ENCODE peak calls at places on chromosomes 13 and 19, in four cellular contexts. C is thoracic aorta, I is heart right ventricle, H is body of pancreas. R is an unnamed sample.

GRCh38 chr19:43798546-43799409 is 3.5 kb downstream of the LYPD5 start:
- DNase-seq in C (no peak), I (no peak), H (peak; percentile 47), R (no peak)

GRCh38 chr13:112616586-112617381 is 28.8 kb upstream of the TUBGCP3 start:
- DNase-seq in C (no peak), I (no peak), H (peak; percentile 43), R (peak; percentile 57)

GRCh38 chr13:51397262-51397933 is 55.4 kb downstream of the INTS6 start:
- DNase-seq in C (peak; percentile 2), I (no peak), H (peak; percentile 8), R (peak; percentile 62)

GRCh38 chr19:54959840-54960239 is 6.3 kb upstream of the NLRP2 start:
- DNase-seq in C (no peak), I (no peak), H (no peak), R (no peak)

GRCh38 chr13:49020940-49021548 is 45.3 kb downstream of the FNDC3A start:
- DNase-seq in C (no peak), I (no peak), H (no peak), R (no peak)

GRCh38 chr19:10975374-10976036 is 14.7 kb downstream of the SMARCA4 start:
- DNase-seq in C (no peak), I (peak; percentile 53), H (peak; percentile 30), R (peak; percentile 64)

GRCh38 chr13:110553417-110553816 is 8.1 kb downstream of the RAB20 start:
- DNase-seq in C (no peak), I (no peak), H (no peak), R (no peak)

GRCh38 chr13:98242403-98242802 is 65.3 kb upstream of the RNF113B start:
- DNase-seq in C (no peak), I (no peak), H (no peak), R (no peak)

GRCh38 chr19:27974082-27974513 is 1238.9 kb downstream of the UQCRFS1 start:
- DNase-seq in C (no peak), I (no peak), H (peak; percentile 43), R (no peak)

GRCh38 chr13:26810095-26810494 is 49.5 kb upstream of the GPR12 start:
- DNase-seq in C (no peak), I (no peak), H (no peak), R (no peak)

GRCh38 chr19:5850743-5851293 is 431 bp downstream of the FUT3 start:
- DNase-seq in C (no peak), I (no peak), H (peak; percentile 71), R (no peak)

GRCh38 chr13:51364404-51365008 is 25.0 kb downstream of the SERPINE3 start:
- DNase-seq in C (no peak), I (no peak), H (no peak), R (no peak)

GRCh38 chr13:46184277-46184699 is 2.3 kb upstream of the LCP1 start:
- DNase-seq in C (no peak), I (peak; percentile 23), H (peak; percentile 27), R (no peak)

GRCh38 chr19:32458500-32459123 is 53.0 kb downstream of the DPY19L3 start:
- DNase-seq in C (no peak), I (no peak), H (no peak), R (no peak)

GRCh38 chr19:30336290-30336689 is 35.9 kb upstream of the ZNF536 start:
- DNase-seq in C (no peak), I (no peak), H (no peak), R (no peak)

GRCh38 chr19:4852484-4852883 is 15.0 kb downstream of the PLIN3 start:
- DNase-seq in C (no peak), I (no peak), H (no peak), R (no peak)

GRCh38 chr13:76723551-76724232 is 162.5 kb downstream of the KCTD12 start:
- DNase-seq in C (no peak), I (no peak), H (peak; percentile 35), R (no peak)

GRCh38 chr19:14003279-14004051 is 2.7 kb downstream of the RFX1 start:
- DNase-seq in C (no peak), I (no peak), H (no peak), R (no peak)

GRCh38 chr19:8532170-8532569 is 18.2 kb upstream of the ZNF414 start:
- DNase-seq in C (no peak), I (no peak), H (no peak), R (no peak)

GRCh38 chr19:52889076-52889475 is 8.4 kb downstream of the ZNF320 start:
- DNase-seq in C (no peak), I (no peak), H (no peak), R (no peak)

GRCh38 chr19:4388171-4389063 is 11.9 kb downstream of the SH3GL1 start:
- DNase-seq in C (no peak), I (no peak), H (no peak), R (no peak)

GRCh38 chr19:47661161-47661560 is 52.1 kb upstream of the EHD2 start:
- DNase-seq in C (no peak), I (no peak), H (no peak), R (peak; percentile 82)

GRCh38 chr13:111126509-111126908 is 11.4 kb downstream of the ARHGEF7 start:
- DNase-seq in C (no peak), I (no peak), H (no peak), R (no peak)

GRCh38 chr19:58336216-58336615 is 9.4 kb downstream of the ZSCAN22 start:
- DNase-seq in C (no peak), I (no peak), H (no peak), R (no peak)

GRCh38 chr13:98856983-98857382 is 104.5 kb upstream of the SLC15A1 start:
- DNase-seq in C (no peak), I (no peak), H (peak; percentile 20), R (no peak)

GRCh38 chr19:19152668-19153384 is 14.5 kb upstream of the TMEM161A start:
- DNase-seq in C (no peak), I (peak; percentile 36), H (no peak), R (no peak)

GRCh38 chr19:28633223-28634030 is 579.5 kb downstream of the UQCRFS1 start:
- DNase-seq in C (no peak), I (no peak), H (peak; percentile 43), R (no peak)

GRCh38 chr19:17243854-17244617 is 1.7 kb downstream of the NR2F6 start:
- DNase-seq in C (no peak), I (peak; percentile 66), H (peak; percentile 64), R (peak; percentile 76)

GRCh38 chr19:49772850-49773432 is 6.1 kb downstream of the AP2A1 start:
- DNase-seq in C (no peak), I (no peak), H (no peak), R (no peak)

GRCh38 chr13:37531054-37531453 is 67.5 kb downstream of the POSTN start:
- DNase-seq in C (no peak), I (no peak), H (no peak), R (no peak)

GRCh38 chr19:13057147-13057572 is 45.5 kb downstream of the LYL1 start:
- DNase-seq in C (no peak), I (no peak), H (no peak), R (no peak)

GRCh38 chr19:51460164-51460992 is 2.1 kb upstream of the SIGLEC8 start:
- DNase-seq in C (no peak), I (no peak), H (peak; percentile 29), R (no peak)

GRCh38 chr19:16022251-16022650 is 54.0 kb upstream of the TPM4 start:
- DNase-seq in C (no peak), I (no peak), H (no peak), R (no peak)
- H3K9me3 ChIP-seq in C (no peaks in the 10 kb centered on the region), I (no peaks in the 10 kb centered on the region), H (no peaks in the 10 kb centered on the region), R (no peaks in the 10 kb centered on the region)

GRCh38 chr19:31354919-31355318 is 5.7 kb upstream of the TSHZ3 start:
- DNase-seq in C (no peak), I (no peak), H (no peak), R (no peak)
- H3K27me3 ChIP-seq in C (peaks cover 22% of the 10 kb centered on the region), I (peaks cover 82% of the 10 kb centered on the region), H (peaks cover 25% of the 10 kb centered on the region), R (peaks cover 11% of the 10 kb centered on the region)

GRCh38 chr13:108606424-108606823 is 23.0 kb upstream of the MYO16 start:
- DNase-seq in C (no peak), I (no peak), H (no peak), R (no peak)
- H3K9me3 ChIP-seq in C (no peaks in the 10 kb centered on the region), I (peaks cover 16% of the 10 kb centered on the region), H (no peaks in the 10 kb centered on the region), R (no peaks in the 10 kb centered on the region)

GRCh38 chr19:35444735-35445134 is 3.3 kb upstream of the FFAR2 start:
- DNase-seq in C (no peak), I (no peak), H (no peak), R (no peak)

GRCh38 chr19:35446194-35446593 is 1.9 kb upstream of the FFAR2 start:
- DNase-seq in C (no peak), I (no peak), H (no peak), R (no peak)

GRCh38 chr19:35449347-35450043 is 1.4 kb downstream of the FFAR2 start:
- DNase-seq in C (no peak), I (no peak), H (no peak), R (no peak)

GRCh38 chr19:35451278-35452096 is 3.4 kb downstream of the FFAR2 start:
- DNase-seq in C (no peak), I (no peak), H (no peak), R (no peak)

DNA sequence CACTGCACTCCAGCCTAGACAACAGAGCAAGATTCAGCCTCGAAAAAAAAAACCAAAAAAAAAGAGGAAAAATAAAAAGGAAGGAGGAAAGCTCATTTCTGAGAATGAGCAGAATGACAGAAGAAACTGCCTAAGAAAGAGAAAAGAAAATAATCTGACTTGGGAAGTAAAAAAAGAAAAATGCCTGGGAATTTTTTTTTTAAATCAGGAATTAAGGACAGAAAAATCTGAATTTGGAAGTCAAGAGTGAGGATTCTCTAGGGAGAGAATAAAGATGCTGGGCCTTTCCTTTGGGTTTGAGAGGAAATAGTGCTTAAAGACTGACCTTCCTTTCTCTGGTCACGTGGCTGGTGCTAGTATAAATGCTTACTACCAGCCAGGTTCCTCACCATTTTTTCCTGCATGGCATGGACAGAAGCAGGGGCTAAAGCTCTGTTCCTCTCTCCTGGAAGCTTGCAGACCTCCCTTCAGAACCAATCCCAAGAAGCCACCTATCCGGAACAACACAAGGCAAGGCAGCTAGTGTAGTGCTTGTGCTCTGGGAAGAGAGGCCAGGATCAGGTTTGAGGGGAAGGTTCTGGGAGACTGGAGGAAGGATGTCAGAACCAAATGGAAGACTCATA is at the start of gene FFAR2:
- DNase-seq in C (no peak), I (no peak), H (no peak), R (no peak)
- H3K27me3 ChIP-seq in C (no peaks in the 10 kb centered on the region), I (no peaks in the 10 kb centered on the region), H (peaks cover 5% of the 10 kb centered on the region), R (no peaks in the 10 kb centered on the region)

DNA sequence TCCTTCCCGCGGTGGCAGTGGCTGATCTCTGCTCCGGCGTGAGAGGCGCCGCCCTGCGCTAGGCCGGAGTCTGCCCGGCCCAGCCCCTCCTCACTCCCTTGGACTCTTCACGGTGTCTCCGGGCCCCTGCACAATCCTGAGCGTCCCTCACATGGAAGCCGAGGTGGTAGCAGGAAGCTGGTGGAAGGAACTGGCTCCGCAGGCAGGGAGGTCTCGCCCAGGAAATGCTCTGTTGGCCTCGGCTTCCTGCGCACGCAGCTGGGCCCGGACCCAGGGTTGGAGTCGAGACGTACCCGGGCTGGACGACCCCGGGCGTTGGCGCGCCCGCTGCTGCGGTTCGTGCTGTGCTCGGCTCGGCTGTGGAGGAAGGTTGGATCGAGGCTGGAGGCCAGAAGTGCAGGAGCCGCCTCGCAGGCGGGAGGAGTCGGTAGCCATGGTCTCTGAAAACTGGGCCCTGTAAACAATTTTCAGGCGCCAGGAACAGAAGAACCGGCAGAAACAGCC is 46.3 kb downstream of the ZNF724 start:
- DNase-seq in C (no peak), I (peak; percentile 30), H (no peak), R (no peak)
- H3K9me3 ChIP-seq in C (no peaks in the 10 kb centered on the region), I (no peaks in the 10 kb centered on the region), H (no peaks in the 10 kb centered on the region), R (peaks cover 4% of the 10 kb centered on the region)

R was measured in right atrium auricular region.